ENCODE peak calls at places on chromosomes 12 and 14, in six cellular contexts. R, A, G, N, Q and K are unnamed samples.

GRCh38 chr12:108605000-108605689 is 7.3 kb upstream of the TMEM119 start:
- DNase-seq in R (no peak), A (no peak), G (no peak), N (no peak), Q (no peak), K (no peak)

GRCh38 chr14:65462411-65462810 is 49.9 kb downstream of the FUT8 start:
- DNase-seq in R (no peak), A (no peak), G (no peak), N (no peak), Q (no peak), K (no peak)

GRCh38 chr12:51972849-51973273 is 21.4 kb downstream of the ACVR1B start:
- DNase-seq in R (peak), A (no peak), G (peak), N (no peak), Q (no peak), K (peak)

GRCh38 chr14:68440776-68441175 is 352.1 kb downstream of the ZFP36L1 start:
- DNase-seq in R (no peak), A (no peak), G (no peak), N (no peak), Q (no peak), K (no peak)

GRCh38 chr12:84891106-84891838 is 21.3 kb downstream of the SLC6A15 start:
- DNase-seq in R (no peak), A (no peak), G (no peak), N (no peak), Q (no peak), K (no peak)

GRCh38 chr12:75759842-75760260 is 248.4 kb upstream of the KRR1 start:
- DNase-seq in R (no peak), A (no peak), G (no peak), N (no peak), Q (no peak), K (no peak)

GRCh38 chr14:36271222-36271621 is 49.2 kb downstream of the MBIP start:
- DNase-seq in R (no peak), A (no peak), G (no peak), N (no peak), Q (no peak), K (no peak)

GRCh38 chr14:91330111-91330696 is 85.7 kb upstream of the GPR68 start:
- DNase-seq in R (no peak), A (no peak), G (no peak), N (no peak), Q (no peak), K (no peak)

GRCh38 chr12:12212769-12213168 is 54.1 kb downstream of the LRP6 start:
- DNase-seq in R (no peak), A (no peak), G (no peak), N (no peak), Q (peak), K (peak)